ENCODE peak calls at places on chromosome 20, in five cellular contexts. N is PC-9, Y is fibroblast of pulmonary artery, A is adipocyte, M is IMR-90. Z is an unnamed sample.

GRCh38 chr20:1816384-1817381 is 78.5 kb upstream of the SIRPA start:
- DNase-seq in M (peak), N (no peak), A (peak), Y (peak), Z (peak)

GRCh38 chr20:1674361-1674760 is 16.8 kb upstream of the SIRPG start:
- DNase-seq in Y (no peak), N (no peak), A (no peak), M (no peak), Z (no peak)

GRCh38 chr20:1952737-1953530 is 40.9 kb downstream of the PDYN start:
- DNase-seq in A (no peak), M (no peak), Y (no peak), N (no peak), Z (no peak)

GRCh38 chr20:46757754-46758678 is 48.6 kb downstream of the SLC2A10 start:
- DNase-seq in Y (peak), N (peak), A (peak), M (peak), Z (peak)

GRCh38 chr20:35561268-35561667 is 19.4 kb downstream of the ERGIC3 start:
- DNase-seq in Y (peak), M (peak), A (peak), N (peak), Z (peak)

GRCh38 chr20:23668477-23668951 is 20.3 kb downstream of the CST4 start:
- DNase-seq in M (peak), Y (peak), N (peak), A (peak), Z (peak)

GRCh38 chr20:60206259-60206658 is 248.0 kb downstream of the CDH26 start:
- DNase-seq in N (no peak), A (peak), M (peak), Y (peak), Z (peak)

GRCh38 chr20:675453-676314 is at the start of gene SCRT2:
- DNase-seq in Y (peak), M (peak), N (peak), A (peak), Z (peak)

GRCh38 chr20:40863337-40863919 is 165.2 kb upstream of the TOP1 start:
- DNase-seq in M (no peak), Y (no peak), A (no peak), N (no peak), Z (no peak)

GRCh38 chr20:2485080-2485479 is 14.5 kb upstream of the SNRPB start:
- DNase-seq in M (no peak), A (no peak), N (no peak), Y (no peak), Z (no peak)

GRCh38 chr20:62740286-62741141 is 31.9 kb downstream of the NTSR1 start:
- DNase-seq in Y (peak), M (peak), A (peak), N (peak), Z (peak)

GRCh38 chr20:19549896-19550295 is 208.2 kb upstream of the RIN2 start:
- DNase-seq in A (no peak), Y (no peak), N (no peak), M (no peak), Z (no peak)

GRCh38 chr20:36506253-36506652 is 35.1 kb upstream of the MYL9 start:
- DNase-seq in N (no peak), A (no peak), M (no peak), Y (peak), Z (peak)

GRCh38 chr20:49281059-49281912 is 3.4 kb upstream of the ZNFX1 start:
- DNase-seq in N (peak), A (no peak), Y (no peak), M (no peak), Z (peak)

GRCh38 chr20:41872986-41873385 is 254.8 kb upstream of the CHD6 start:
- DNase-seq in A (no peak), N (no peak), M (no peak), Y (no peak), Z (no peak)

GRCh38 chr20:29497261-29497671 is 1760.2 kb upstream of the DEFB115 start:
- DNase-seq in N (peak), A (no peak), M (no peak), Y (peak), Z (no peak)

GRCh38 chr20:10316582-10316981 is 98.0 kb downstream of the SNAP25 start:
- DNase-seq in M (no peak), Y (no peak), N (no peak), A (no peak), Z (no peak)

DNA sequence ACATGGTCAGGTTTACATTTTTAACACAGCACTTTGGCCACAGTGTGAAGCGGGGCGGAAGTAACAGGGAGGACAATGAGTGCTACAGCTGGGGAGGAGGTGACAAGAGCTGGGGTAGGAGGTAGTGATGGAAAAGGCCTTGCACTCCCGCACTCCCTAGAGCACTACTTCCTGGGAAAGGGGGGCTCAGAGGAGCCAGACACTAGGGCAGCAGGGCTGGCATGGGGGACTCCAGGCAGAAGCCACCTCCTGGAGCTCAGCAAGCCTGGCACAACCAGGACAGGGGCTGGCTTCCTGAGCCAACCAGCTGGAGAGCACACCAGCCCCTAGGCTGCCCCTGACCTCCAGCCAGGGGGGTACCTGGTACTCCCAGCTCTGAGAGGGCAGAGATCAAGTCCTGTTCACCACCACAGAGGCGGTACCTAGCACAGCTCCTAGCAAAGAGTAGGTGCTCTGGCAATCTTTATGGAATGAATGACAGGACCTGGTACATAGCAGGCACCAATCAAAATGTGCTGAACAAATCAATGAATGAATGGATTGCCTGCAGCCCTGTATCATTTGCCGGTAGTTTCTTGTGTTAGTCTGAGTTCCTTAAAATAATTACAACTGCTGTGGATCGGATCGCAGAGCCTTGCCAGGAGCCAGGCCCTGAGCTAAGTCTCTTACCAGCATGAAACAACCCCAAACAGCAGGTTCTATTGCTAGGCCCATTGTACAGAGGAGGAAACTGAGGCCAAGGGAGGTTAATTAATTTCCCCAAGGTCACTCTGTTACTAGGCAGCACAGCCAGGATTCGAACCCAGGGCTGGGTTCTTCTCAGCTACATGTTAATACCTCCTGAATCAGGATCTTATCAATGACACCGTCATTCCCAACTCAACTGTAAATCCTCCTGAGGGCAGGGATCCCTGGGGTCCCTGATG is 15.5 kb downstream of the NOL4L start:
- DNase-seq in M (no peak), A (no peak), N (no peak), Y (no peak), Z (no peak)
- H3K4me3 ChIP-seq in M (no peak), A (no peak), N (no peak), Y (no peak), Z (no peak)

GRCh38 chr20:21573259-21573658 is 59.4 kb upstream of the NKX2-2 start:
- DNase-seq in M (no peak), N (no peak), A (no peak), Y (no peak), Z (no peak)

GRCh38 chr20:21569586-21569985 is 55.7 kb upstream of the NKX2-2 start:
- DNase-seq in Y (no peak), A (no peak), N (no peak), M (no peak), Z (no peak)

GRCh38 chr20:21571841-21572690 is 58.2 kb upstream of the NKX2-2 start:
- DNase-seq in A (peak), Y (peak), N (no peak), M (no peak), Z (no peak)

GRCh38 chr20:21574443-21574842 is 60.6 kb upstream of the NKX2-2 start:
- DNase-seq in N (no peak), Y (no peak), A (no peak), M (no peak), Z (no peak)

GRCh38 chr20:21570285-21570992 is 56.6 kb upstream of the NKX2-2 start:
- DNase-seq in M (no peak), A (no peak), N (no peak), Y (no peak), Z (no peak)
- H3K4me3 ChIP-seq in M (no peak), A (no peak), N (no peak), Y (no peak), Z (no peak)

GRCh38 chr20:4043801-4044200 is 28.4 kb upstream of the RNF24 start:
- DNase-seq in Y (no peak), M (no peak), A (no peak), N (no peak), Z (no peak)

GRCh38 chr20:4043329-4043728 is 28.0 kb upstream of the RNF24 start:
- DNase-seq in Y (no peak), A (no peak), N (no peak), M (no peak), Z (no peak)

GRCh38 chr20:4040283-4041179 is 25.2 kb upstream of the RNF24 start:
- DNase-seq in N (no peak), Y (peak), M (no peak), A (no peak), Z (no peak)

GRCh38 chr20:4045082-4045481 is 29.7 kb upstream of the RNF24 start:
- DNase-seq in Y (no peak), A (no peak), M (no peak), N (no peak), Z (no peak)

DNA sequence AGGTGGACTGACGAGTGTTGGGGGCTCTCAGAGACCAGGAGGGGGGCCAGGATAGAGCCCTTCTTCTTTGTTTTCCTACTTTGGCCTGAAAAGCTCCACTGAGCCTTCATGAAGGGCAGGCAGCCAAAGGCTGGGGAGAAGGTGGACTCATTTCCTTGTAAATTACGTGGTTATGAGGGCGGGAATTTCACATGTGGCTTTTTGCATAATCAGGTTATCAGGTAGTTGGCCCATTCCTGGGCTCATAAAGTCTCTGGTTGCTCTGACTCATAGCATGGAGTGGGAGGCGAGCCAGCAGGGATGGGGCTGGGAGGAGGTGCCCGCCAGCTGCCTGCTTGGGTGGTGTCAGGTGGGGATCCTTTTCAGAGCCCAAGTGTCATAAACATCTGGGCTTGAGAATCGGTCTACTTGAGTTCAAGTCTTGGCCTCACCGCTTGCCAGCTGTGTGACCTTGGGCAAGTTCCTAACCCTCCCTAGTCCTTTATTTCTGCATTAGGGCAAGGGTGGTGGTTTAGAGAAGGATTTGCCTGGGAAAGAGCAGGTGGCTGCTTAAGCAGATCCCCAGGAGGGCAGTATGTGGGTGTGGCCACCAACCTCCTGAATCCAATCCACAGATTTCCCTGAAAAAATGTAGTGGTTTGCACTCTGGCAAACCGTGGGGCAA is 26.5 kb upstream of the RNF24 start:
- DNase-seq in Y (peak), N (peak), A (peak), M (peak), Z (peak)
- H3K4me3 ChIP-seq in Y (no peak), N (peak), A (no peak), M (no peak), Z (no peak)

GRCh38 chr20:64006902-64007301 is 26.0 kb downstream of the PRPF6 start:
- DNase-seq in Y (no peak), N (no peak), A (no peak), M (no peak), Z (no peak)

GRCh38 chr20:64011366-64011779 is 24.6 kb upstream of the C20orf204 start:
- DNase-seq in Y (no peak), M (no peak), N (no peak), A (no peak), Z (no peak)

GRCh38 chr20:64006490-64006889 is 25.6 kb downstream of the PRPF6 start:
- DNase-seq in Y (no peak), M (no peak), A (no peak), N (no peak), Z (no peak)

GRCh38 chr20:64009811-64010387 is 26.1 kb upstream of the C20orf204 start:
- DNase-seq in A (no peak), Y (no peak), M (no peak), N (no peak), Z (no peak)

DNA sequence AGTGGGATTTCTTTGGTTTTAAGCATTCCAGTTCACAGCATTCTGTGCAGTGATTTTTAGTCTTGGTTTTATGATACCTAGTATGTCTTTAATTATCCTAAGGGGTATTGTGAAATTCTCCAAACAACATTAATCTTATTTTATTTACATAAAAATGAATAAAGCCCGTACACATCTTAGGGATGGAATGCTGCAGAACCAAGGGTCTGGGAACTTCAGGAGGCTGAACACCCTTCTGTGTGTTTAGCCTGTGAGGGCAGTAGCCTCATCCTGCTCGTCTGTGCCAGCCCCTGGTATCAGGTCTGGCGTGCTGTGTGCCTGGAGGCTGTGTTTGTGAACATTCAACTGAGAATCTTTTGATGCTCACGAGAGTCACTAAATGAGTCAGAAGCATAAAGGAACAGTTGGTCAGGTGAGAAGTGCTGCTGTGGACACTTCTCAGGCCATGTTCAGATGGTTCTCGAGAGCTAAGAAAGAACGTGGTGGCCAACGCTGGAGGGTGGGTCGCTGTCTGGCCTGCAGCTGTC is 25.2 kb upstream of the C20orf204 start:
- DNase-seq in Y (no peak), M (peak), N (no peak), A (peak), Z (no peak)
- H3K4me3 ChIP-seq in Y (no peak), M (no peak), N (no peak), A (no peak), Z (no peak)

GRCh38 chr20:31573555-31574295 is 31.4 kb upstream of the ID1 start:
- DNase-seq in Y (no peak), A (no peak), M (no peak), N (peak), Z (peak)
- H3K4me3 ChIP-seq in Y (peak), A (peak), M (peak), N (peak), Z (peak)

DNA sequence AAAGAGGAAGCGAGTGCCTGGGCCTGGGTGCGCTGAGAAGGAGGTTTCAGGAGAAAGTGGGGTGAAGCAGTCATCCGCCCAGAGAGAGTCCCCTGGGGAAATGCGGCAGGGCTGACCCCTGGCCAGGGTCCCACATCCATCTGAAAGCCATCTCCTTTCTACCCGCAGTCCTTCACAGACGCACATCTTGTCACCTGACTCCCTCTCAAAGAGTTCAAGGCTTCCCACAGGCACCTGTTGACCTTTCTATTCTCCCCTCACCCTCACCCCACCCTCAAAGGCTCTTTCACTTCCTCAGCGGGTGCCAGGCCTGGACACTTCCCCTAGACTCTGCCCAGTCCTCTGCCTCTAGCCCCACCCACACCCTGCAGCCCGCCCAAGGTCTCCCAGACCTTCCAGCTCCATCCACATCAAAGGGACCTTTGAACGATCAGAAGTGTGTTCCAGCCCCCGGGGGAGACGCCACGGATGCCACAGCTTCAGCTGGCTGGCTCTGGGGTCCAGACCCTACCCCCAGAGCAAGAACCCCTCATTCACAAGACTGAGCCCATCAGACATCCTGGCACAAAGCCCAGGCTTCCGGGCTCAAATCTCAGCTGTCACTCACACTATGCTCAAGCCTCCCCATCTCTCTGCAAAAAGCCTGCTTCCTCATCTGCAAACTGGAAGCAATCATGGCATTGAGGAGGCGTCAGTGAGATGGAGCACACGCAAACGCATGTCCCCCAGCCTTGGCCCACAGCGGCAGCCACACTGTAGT is 2.1 kb downstream of the CTSZ start:
- DNase-seq in N (no peak), A (no peak), Y (no peak), M (no peak), Z (no peak)
- H3K4me3 ChIP-seq in N (no peak), A (peak), Y (no peak), M (no peak), Z (no peak)

GRCh38 chr20:37913563-37914366 is 10.8 kb downstream of the VSTM2L start:
- DNase-seq in M (no peak), N (no peak), Y (no peak), A (no peak), Z (no peak)

GRCh38 chr20:37914672-37915433 is 11.9 kb downstream of the VSTM2L start:
- DNase-seq in N (no peak), Y (no peak), M (no peak), A (peak), Z (no peak)

GRCh38 chr20:37915434-37915787 is 12.5 kb downstream of the VSTM2L start:
- DNase-seq in N (no peak), M (no peak), A (no peak), Y (no peak), Z (no peak)

GRCh38 chr20:37912874-37913273 is 9.9 kb downstream of the VSTM2L start:
- DNase-seq in N (no peak), M (no peak), Y (no peak), A (no peak), Z (no peak)

GRCh38 chr20:37914367-37914671 is 11.4 kb downstream of the VSTM2L start:
- DNase-seq in M (no peak), N (no peak), A (no peak), Y (no peak), Z (no peak)
- H3K4me3 ChIP-seq in M (no peak), N (no peak), A (no peak), Y (no peak), Z (no peak)